ENCODE peak calls at places on chromosomes 1 and 21, in five cellular contexts. R, G, Z, U and P are unnamed samples.

GRCh38 chr1:99956755-99957154 is 13.0 kb upstream of the SLC35A3 start:
- DNase-seq in Z (no peak), U (no peak), G (no peak), R (peak; percentile 48), P (peak; percentile 86)

GRCh38 chr1:46725736-46726108 is 6.8 kb upstream of the EFCAB14 start:
- DNase-seq in R (peak; percentile 51), G (no peak), U (no peak), Z (no peak), P (peak; percentile 13)

GRCh38 chr1:1393014-1393413 is 6.1 kb downstream of the CCNL2 start:
- DNase-seq in G (no peak), R (no peak), U (no peak), Z (no peak), P (no peak)

GRCh38 chr1:162905174-162905573 is 44.2 kb upstream of the CCDC190 start:
- DNase-seq in U (no peak), G (no peak), R (peak; percentile 35), Z (no peak), P (no peak)

GRCh38 chr21:35252831-35253230 is 203.7 kb upstream of the RUNX1 start:
- DNase-seq in U (no peak), Z (no peak), G (no peak), R (peak; percentile 30), P (peak; percentile 52)

GRCh38 chr1:38114231-38114630 is 67.6 kb upstream of the POU3F1 start:
- DNase-seq in U (no peak), R (peak; percentile 12), Z (no peak), G (no peak), P (peak; percentile 33)

GRCh38 chr1:7335224-7335879 is 435.7 kb upstream of the VAMP3 start:
- DNase-seq in G (no peak), U (no peak), R (no peak), Z (no peak), P (no peak)

GRCh38 chr1:224106568-224107281 is 7.2 kb upstream of the FBXO28 start:
- DNase-seq in G (peak; percentile 75), R (peak; percentile 42), U (no peak), Z (no peak), P (peak; percentile 36)

GRCh38 chr1:88985033-88985432 is 7.4 kb downstream of the KYAT3 start:
- DNase-seq in U (no peak), Z (no peak), R (peak; percentile 99), G (no peak), P (peak; percentile 74)